ENCODE peak calls at places on chromosomes 12 and 14, in ten cellular contexts. G is SK-N-SH, V is stomach, R is esophagus muscularis mucosa, J is suprapubic skin, N is GM12878, U is HepG2, X is sigmoid colon, I is H1, D is upper lobe of left lung. Z is an unnamed sample. For H3K27me3, the result is how much of the 10 kb centered on the place peaks cover.

GRCh38 chr14:24315807-24316596 is 4.7 kb downstream of the LTB4R start:
- DNase-seq in J (peak), V (peak), R (no peak), D (peak), N (no peak), X (no peak), U (peak), I (no peak), G (peak), Z (peak)

GRCh38 chr12:116958402-116959197 is 47.9 kb downstream of the FBXW8 start:
- DNase-seq in G (no peak), D (no peak), R (no peak), U (no peak), N (no peak), I (no peak), V (no peak), J (no peak), X (no peak), Z (no peak)

GRCh38 chr14:101122855-101123129 is 219.3 kb upstream of the RTL1 start:
- DNase-seq in D (no peak), V (peak), J (no peak), N (no peak), G (peak), X (peak), R (no peak), I (no peak), U (no peak), Z (no peak)

GRCh38 chr14:103391048-103391447 is 5.8 kb downstream of the MARK3 start:
- DNase-seq in N (no peak), I (no peak), X (no peak), J (no peak), U (peak), G (peak), D (no peak), R (no peak), V (no peak), Z (peak)

GRCh38 chr12:112261559-112261958 is 120.7 kb downstream of the HECTD4 start:
- DNase-seq in X (no peak), D (no peak), I (no peak), R (no peak), V (no peak), N (no peak), J (no peak), G (peak), U (peak), Z (no peak)

GRCh38 chr12:110107369-110108281 is 16.5 kb upstream of the IFT81 start:
- DNase-seq in U (peak), V (no peak), J (no peak), X (peak), N (no peak), D (no peak), I (no peak), G (no peak), R (no peak), Z (peak)

GRCh38 chr12:2397356-2398045 is 344.7 kb downstream of the CACNA1C start:
- DNase-seq in V (no peak), J (no peak), G (no peak), X (no peak), I (no peak), U (peak), R (no peak), N (no peak), D (no peak), Z (no peak)

GRCh38 chr12:20631711-20632110 is 63.4 kb upstream of the SLCO1C1 start:
- DNase-seq in N (no peak), G (no peak), V (no peak), X (no peak), R (no peak), J (no peak), U (no peak), D (no peak), I (no peak), Z (no peak)

GRCh38 chr12:130879212-130879686 is 7.4 kb downstream of the RAN start:
- DNase-seq in D (peak), U (no peak), I (no peak), R (no peak), J (no peak), X (peak), G (peak), V (no peak), N (peak), Z (peak)

GRCh38 chr14:105581551-105582341 is 55.4 kb downstream of the TMEM121 start:
- DNase-seq in G (no peak), N (peak), R (no peak), J (no peak), D (peak), I (no peak), U (no peak), X (peak), V (no peak), Z (peak)

GRCh38 chr14:90399541-90400444 is 3.0 kb downstream of the CALM1 start:
- DNase-seq in I (peak), R (peak), D (no peak), G (peak), V (peak), J (peak), X (peak), N (peak), U (peak), Z (peak)

GRCh38 chr14:39369029-39369428 is 63.2 kb downstream of the FBXO33 start:
- DNase-seq in V (no peak), D (no peak), J (no peak), U (no peak), X (no peak), R (no peak), N (no peak), I (no peak), G (no peak), Z (no peak)

GRCh38 chr12:44847888-44848770 is 28.0 kb downstream of the NELL2 start:
- DNase-seq in V (no peak), U (no peak), R (no peak), I (no peak), D (no peak), X (no peak), G (no peak), J (no peak), N (peak), Z (peak)

GRCh38 chr12:57237952-57238853 is 8.7 kb downstream of the SHMT2 start:
- DNase-seq in V (no peak), R (no peak), D (peak), X (peak), U (no peak), J (no peak), G (peak), I (no peak), N (no peak), Z (peak)

GRCh38 chr12:57849035-57849434 is 2.5 kb upstream of the CTDSP2 start:
- DNase-seq in U (no peak), R (no peak), G (no peak), I (no peak), V (no peak), J (no peak), N (no peak), X (no peak), D (no peak), Z (no peak)

GRCh38 chr12:104643093-104643646 is 186.4 kb downstream of the CHST11 start:
- DNase-seq in I (no peak), D (no peak), G (no peak), N (peak), X (no peak), J (no peak), U (no peak), V (no peak), R (no peak), Z (no peak)

GRCh38 chr14:34318014-34318413 is 144.0 kb downstream of the SPTSSA start:
- DNase-seq in G (no peak), D (no peak), V (no peak), I (no peak), J (no peak), R (no peak), N (no peak), X (no peak), U (no peak), Z (no peak)

GRCh38 chr14:90645842-90646443 is 170.3 kb downstream of the TTC7B start:
- DNase-seq in V (no peak), U (peak), N (no peak), X (no peak), D (no peak), I (peak), R (no peak), G (no peak), J (no peak), Z (no peak)

GRCh38 chr14:106551265-106551664 is 1024.9 kb downstream of the TMEM121 start:
- DNase-seq in N (no peak), U (no peak), J (no peak), R (no peak), V (no peak), D (no peak), G (no peak), X (no peak), I (no peak), Z (no peak)

GRCh38 chr14:103377522-103378041 is 7.6 kb upstream of the MARK3 start:
- DNase-seq in X (no peak), J (no peak), R (no peak), U (no peak), V (no peak), D (no peak), I (no peak), N (no peak), G (no peak), Z (no peak)

GRCh38 chr12:127401005-127401404 is 866.0 kb upstream of the TMEM132C start:
- DNase-seq in U (no peak), D (no peak), G (no peak), N (no peak), V (no peak), J (no peak), X (no peak), I (no peak), R (no peak), Z (no peak)

GRCh38 chr14:63375772-63376171 is 57.0 kb upstream of the GPHB5 start:
- DNase-seq in X (no peak), G (no peak), U (no peak), N (no peak), D (no peak), V (no peak), R (no peak), J (no peak), I (no peak), Z (no peak)

DNA sequence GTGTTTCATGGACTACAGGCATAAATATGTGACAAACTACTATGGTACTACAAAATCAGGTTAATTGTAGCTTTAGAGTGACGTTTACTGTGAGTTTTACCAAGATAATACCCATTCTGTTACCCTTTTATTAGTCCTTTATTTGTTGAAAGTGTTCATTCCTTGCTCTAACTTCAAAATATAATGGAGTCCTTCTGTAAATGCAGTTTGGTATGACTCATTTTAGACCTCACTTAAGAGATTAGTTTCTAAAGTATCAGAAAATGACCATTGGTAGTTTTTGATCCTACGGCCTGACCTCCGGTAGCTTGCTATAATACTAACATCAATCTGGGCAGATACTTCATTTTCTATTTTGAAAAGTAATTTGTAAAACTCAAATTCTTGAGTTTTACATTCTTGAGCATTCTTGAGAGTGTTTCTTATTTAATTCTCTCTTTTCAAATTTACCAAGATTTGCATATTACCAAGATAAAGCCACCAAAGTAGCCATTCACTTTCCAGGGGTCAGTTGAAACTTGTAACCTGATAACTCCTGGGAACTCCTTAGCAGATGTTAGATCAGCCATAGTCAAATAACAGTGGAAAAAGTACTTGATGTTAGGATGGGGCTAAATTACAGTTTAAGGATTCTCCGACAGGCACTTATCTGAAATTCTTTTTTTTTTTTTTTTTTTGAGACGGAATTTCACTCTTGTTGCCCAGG is 4.2 kb downstream of the HSPA2 start:
- DNase-seq in X (no peak), V (no peak), N (no peak), R (no peak), U (no peak), I (no peak), G (no peak), J (no peak), D (no peak), Z (no peak)
- H3K27me3 ChIP-seq in X (under half), V (under half), N (under half), R (under half), U (under half), I (under half), G (under half), J (under half), D (under half), Z (under half)

DNA sequence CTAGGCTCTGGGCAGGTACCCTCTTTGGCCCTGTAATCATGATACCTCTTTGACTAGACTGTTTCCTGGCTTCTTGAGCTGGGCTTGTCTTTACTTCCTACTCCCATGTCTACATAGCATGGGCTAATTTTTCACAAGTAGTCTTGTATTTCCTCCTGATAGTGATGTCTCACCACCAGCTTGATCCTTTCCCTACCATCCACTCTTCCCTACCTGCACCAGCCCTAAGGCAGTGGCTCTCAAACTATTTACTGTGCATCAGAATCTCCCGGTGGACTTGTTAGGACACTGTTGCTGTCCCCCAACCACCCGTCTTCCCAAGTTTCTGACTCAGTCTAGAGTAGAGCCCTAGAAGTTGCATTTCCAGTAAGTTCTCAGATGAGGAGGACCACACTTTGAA is 162.7 kb upstream of the AMIGO2 start:
- DNase-seq in V (no peak), X (no peak), U (no peak), D (no peak), G (no peak), J (no peak), I (no peak), R (no peak), N (no peak), Z (no peak)
- TF ChIP-seq POLR2AphosphoS5 in V (no peak), X (no peak), U (no peak), D (no peak), G (no peak), J (no peak), I (no peak), R (no peak), N (no peak), Z (no peak)

GRCh38 chr14:67999693-68000384 is 180.3 kb downstream of the RAD51B start:
- DNase-seq in U (no peak), G (no peak), V (no peak), X (no peak), N (no peak), R (no peak), J (no peak), I (no peak), D (no peak), Z (no peak)
- TF ChIP-seq EP300 in U (no peak), G (peak), V (no peak), X (no peak), N (no peak), R (no peak), J (no peak), I (no peak), D (no peak), Z (no peak)

GRCh38 chr12:102959391-102959790 is 1.9 kb downstream of the ASCL1 start:
- DNase-seq in V (no peak), G (no peak), U (no peak), R (no peak), D (no peak), J (no peak), N (no peak), X (no peak), I (no peak), Z (no peak)

GRCh38 chr12:102962532-102962931 is 5.1 kb downstream of the ASCL1 start:
- DNase-seq in D (no peak), G (no peak), X (no peak), I (no peak), V (no peak), J (no peak), N (no peak), U (no peak), R (no peak), Z (no peak)

GRCh38 chr12:102960766-102961487 is 3.5 kb downstream of the ASCL1 start:
- DNase-seq in D (no peak), I (no peak), V (no peak), G (no peak), U (no peak), X (no peak), R (no peak), N (no peak), J (no peak), Z (no peak)

GRCh38 chr12:102962986-102963385 is 5.5 kb downstream of the ASCL1 start:
- DNase-seq in V (no peak), J (no peak), D (no peak), I (no peak), G (no peak), U (no peak), N (no peak), R (no peak), X (no peak), Z (no peak)

GRCh38 chr12:102961488-102961801 is 4.0 kb downstream of the ASCL1 start:
- DNase-seq in N (no peak), J (no peak), X (no peak), D (no peak), R (no peak), I (no peak), U (no peak), G (no peak), V (no peak), Z (no peak)
- H3K27me3 ChIP-seq in N (under half), J (half or more), X (under half), D (under half), R (under half), I (half or more), U (under half), G (under half), V (half or more), Z (half or more)

DNA sequence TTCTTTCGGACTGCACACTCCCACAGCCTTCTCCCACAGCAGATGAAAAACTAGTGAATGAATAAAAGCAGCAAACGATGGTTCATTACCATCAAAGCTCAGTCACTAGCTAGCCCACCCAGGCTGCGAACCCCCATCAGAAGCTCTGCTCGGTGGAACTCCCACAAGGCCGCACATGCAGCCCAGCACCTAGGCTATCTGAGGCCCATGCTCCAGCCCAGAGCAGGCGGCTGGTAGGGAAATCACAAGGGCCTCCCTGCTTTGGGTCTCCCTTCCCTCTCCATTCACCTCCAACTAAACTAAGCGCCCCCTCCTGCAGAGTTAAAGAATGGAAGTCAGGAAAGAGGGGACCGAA is 69.1 kb downstream of the ITPK1 start:
- DNase-seq in X (no peak), U (no peak), G (no peak), V (no peak), I (no peak), N (no peak), R (no peak), J (no peak), D (no peak), Z (no peak)
- TF ChIP-seq POLR2AphosphoS5 in X (no peak), U (no peak), G (no peak), V (no peak), I (no peak), N (no peak), R (no peak), J (no peak), D (no peak), Z (no peak)

GRCh38 chr14:70724061-70724596 is 82.4 kb downstream of the TTC9 start:
- DNase-seq in V (no peak), D (no peak), J (no peak), R (no peak), I (no peak), X (no peak), G (no peak), U (no peak), N (no peak), Z (no peak)
- TF ChIP-seq EP300 in V (no peak), D (no peak), J (no peak), R (no peak), I (no peak), X (no peak), G (no peak), U (no peak), N (no peak), Z (no peak)

Z was measured in transverse colon.